ENCODE peak calls at places on chromosome 21, in seven cellular contexts. J is non-pigmented ciliary epithelial cell, M is anterior cingulate cortex, B is upper lobe of right lung, Z is NCI-H187, Q is astrocyte, S is Ammon's horn. E is an unnamed sample.

GRCh38 chr21:28639742-28640141 is 352.9 kb downstream of the LTN1 start:
- DNase-seq in J (no peak), M (no peak), B (no peak), Z (no peak), Q (peak), S (peak), E (no peak)

GRCh38 chr21:34008618-34009017 is 64.8 kb upstream of the MRPS6 start:
- DNase-seq in J (no peak), M (no peak), B (no peak), Z (no peak), Q (peak), S (no peak), E (peak)

GRCh38 chr21:38999148-38999547 is 184.1 kb downstream of the PSMG1 start:
- DNase-seq in J (no peak), M (no peak), B (no peak), Z (no peak), Q (no peak), S (no peak), E (no peak)

GRCh38 chr21:38177919-38178652 is 78.7 kb upstream of the KCNJ15 start:
- DNase-seq in J (no peak), M (no peak), B (no peak), Z (no peak), Q (no peak), S (no peak), E (no peak)

GRCh38 chr21:36422279-36423098 is 37.3 kb downstream of the CHAF1B start:
- DNase-seq in J (peak), M (no peak), B (peak), Z (peak), Q (peak), S (no peak), E (peak)

GRCh38 chr21:46111857-46112730 is 14.2 kb downstream of the COL6A2 start:
- DNase-seq in J (no peak), M (no peak), B (peak), Z (no peak), Q (no peak), S (no peak), E (no peak)

GRCh38 chr21:44272231-44272858 is 10.6 kb upstream of the DNMT3L start:
- DNase-seq in J (no peak), M (no peak), B (no peak), Z (no peak), Q (no peak), S (no peak), E (no peak)

GRCh38 chr21:38995755-38996154 is 187.5 kb downstream of the PSMG1 start:
- DNase-seq in J (no peak), M (no peak), B (no peak), Z (peak), Q (no peak), S (no peak), E (no peak)